ENCODE peak calls at places on chromosome 1, in nine cellular contexts. I is HepG2, K is HCT116, F is IMR-90, L is K562, T is gastrocnemius medialis, J is body of pancreas, R is upper lobe of left lung, Y is heart left ventricle. Q is an unnamed sample.
A peak's percentile ranks its signal among the peaks of the same experiment; 100 is the strongest.

GRCh38 chr1:179298952-179299351 is 5.4 kb downstream of the SOAT1 start:
- ATAC-seq in I (no peak), L (no peak), K (no peak), T (no peak), J (no peak), Y (no peak), F (no peak), R (no peak), Q (no peak)

GRCh38 chr1:20216574-20216973 is 30.3 kb upstream of the PLA2G2C start:
- ATAC-seq in F (peak; percentile 68), J (no peak), I (peak; percentile 81), T (no peak), R (no peak), K (peak; percentile 71), Y (no peak), L (peak; percentile 87), Q (no peak)

GRCh38 chr1:14980801-14981200 is 172.7 kb upstream of the TMEM51 start:
- ATAC-seq in J (peak; percentile 27), R (no peak), T (no peak), I (no peak), K (no peak), Y (no peak), F (peak; percentile 68), L (peak; percentile 57), Q (no peak)

GRCh38 chr1:41850029-41850428 is 68.7 kb downstream of the HIVEP3 start:
- ATAC-seq in K (peak; percentile 80), J (no peak), T (no peak), I (no peak), F (no peak), L (no peak), Y (no peak), R (no peak), Q (no peak)

GRCh38 chr1:58738873-58739272 is 39.0 kb upstream of the MYSM1 start:
- ATAC-seq in L (no peak), R (no peak), F (no peak), I (no peak), J (no peak), T (no peak), K (no peak), Y (no peak), Q (no peak)

GRCh38 chr1:31980835-31981782 is 32.6 kb upstream of the KHDRBS1 start:
- ATAC-seq in I (no peak), F (no peak), L (no peak), Y (no peak), J (no peak), R (no peak), T (no peak), K (no peak), Q (no peak)

GRCh38 chr1:228753933-228754332 is 18.7 kb downstream of the RHOU start:
- ATAC-seq in T (no peak), R (no peak), I (no peak), J (no peak), Y (no peak), K (no peak), F (no peak), L (no peak), Q (no peak)

GRCh38 chr1:234727018-234727757 is 117.2 kb upstream of the IRF2BP2 start:
- ATAC-seq in J (no peak), K (no peak), I (no peak), F (no peak), R (no peak), T (no peak), L (no peak), Y (no peak), Q (no peak)

GRCh38 chr1:10484519-10484918 is 9.8 kb downstream of the PEX14 start:
- ATAC-seq in R (peak; percentile 73), F (no peak), I (no peak), Y (no peak), K (no peak), J (no peak), L (no peak), T (no peak), Q (no peak)

GRCh38 chr1:86423473-86423872 is 498 bp upstream of the CLCA2 start:
- ATAC-seq in I (no peak), J (no peak), R (no peak), Y (no peak), L (no peak), K (no peak), T (no peak), F (peak; percentile 53), Q (no peak)

GRCh38 chr1:30411206-30411605 is 312.2 kb downstream of the MATN1 start:
- ATAC-seq in F (no peak), Y (no peak), I (no peak), T (no peak), R (no peak), L (no peak), J (no peak), K (no peak), Q (no peak)

GRCh38 chr1:30412241-30413110 is 310.9 kb downstream of the MATN1 start:
- ATAC-seq in F (no peak), L (no peak), K (peak; percentile 56), I (no peak), J (no peak), Y (no peak), T (peak; percentile 83), R (no peak), Q (peak; percentile 25)

GRCh38 chr1:30409476-30410152 is 313.8 kb downstream of the MATN1 start:
- ATAC-seq in K (no peak), I (no peak), J (no peak), Y (no peak), R (no peak), F (no peak), L (no peak), T (no peak), Q (no peak)

GRCh38 chr1:30407862-30408580 is 315.4 kb downstream of the MATN1 start:
- ATAC-seq in J (no peak), Y (no peak), T (no peak), F (no peak), K (no peak), R (no peak), L (no peak), I (no peak), Q (no peak)

DNA sequence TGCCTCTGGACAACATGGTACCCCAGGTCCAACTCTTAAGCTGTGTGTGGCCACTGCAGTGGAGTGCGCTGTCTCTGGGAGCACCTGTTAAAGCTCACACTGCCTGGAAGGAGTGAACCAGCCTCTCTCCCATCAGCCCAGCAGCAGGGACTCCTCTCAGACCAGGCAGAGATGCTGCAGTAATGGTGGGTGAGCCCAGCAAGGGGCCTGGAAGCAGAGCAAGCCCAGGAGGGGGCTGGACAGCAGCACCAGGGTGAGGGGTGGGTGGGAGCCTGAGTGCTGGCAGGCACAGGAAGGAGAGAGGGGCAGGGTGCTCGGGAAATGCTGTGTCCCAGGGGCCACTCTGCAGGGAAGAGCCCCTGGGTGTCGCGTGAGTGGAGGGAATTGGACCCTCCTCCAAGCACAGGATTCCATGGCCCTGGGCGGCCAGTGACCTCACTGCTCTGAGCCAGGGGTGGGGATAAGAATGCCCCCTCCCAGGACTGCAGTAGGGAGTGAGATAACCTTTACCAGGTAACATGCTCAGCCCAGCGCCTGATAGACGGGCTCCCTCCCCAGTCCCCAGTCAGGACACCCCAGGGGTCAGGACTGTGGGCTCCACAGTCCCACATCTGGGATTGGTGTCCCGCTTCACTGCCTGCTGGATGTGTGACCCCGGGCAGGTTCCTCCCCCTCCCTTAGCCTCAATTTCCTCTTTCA is 313.1 kb downstream of the MATN1 start:
- ATAC-seq in J (no peak), K (no peak), L (no peak), I (no peak), F (no peak), T (no peak), R (no peak), Y (no peak), Q (no peak)
- H3K4me1 ChIP-seq in J (no peaks in the 10 kb centered on the region), K (no peaks in the 10 kb centered on the region), L (no peaks in the 10 kb centered on the region), I (no peaks in the 10 kb centered on the region), F (no peaks in the 10 kb centered on the region), T (no peaks in the 10 kb centered on the region), R (no peaks in the 10 kb centered on the region), Y (no peaks in the 10 kb centered on the region), Q (no peaks in the 10 kb centered on the region)

DNA sequence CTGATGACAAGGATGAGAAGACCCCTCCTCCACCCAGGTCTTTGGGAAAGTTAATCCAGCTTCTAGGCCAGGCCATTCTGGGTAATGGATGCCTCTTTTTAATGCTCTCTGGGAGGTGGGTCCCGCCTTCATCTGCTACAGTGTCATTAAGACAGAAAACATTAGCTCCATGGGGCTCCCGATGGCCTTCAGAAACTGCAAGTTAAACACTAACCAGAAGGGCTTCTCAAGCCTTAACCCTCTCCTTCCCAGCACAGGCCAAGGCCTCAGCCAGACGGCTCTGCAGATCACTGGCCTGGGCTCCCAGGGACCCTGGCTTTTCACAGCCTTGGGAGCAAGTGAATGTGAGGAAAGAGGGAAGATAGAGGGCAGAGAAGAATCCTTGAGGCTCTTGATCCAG is 364.9 kb downstream of the MATN1 start:
- ATAC-seq in J (no peak), F (no peak), L (no peak), T (no peak), Y (no peak), I (no peak), K (no peak), R (no peak), Q (no peak)
- TF ChIP-seq POLR2A in J (no peak), F (no peak), L (no peak), T (no peak), Y (no peak), I (no peak), K (no peak), R (no peak), Q (no peak)

GRCh38 chr1:2415337-2415736 is 3.0 kb upstream of the PEX10 start:
- ATAC-seq in R (no peak), J (no peak), I (no peak), K (no peak), F (no peak), Y (no peak), T (no peak), L (no peak), Q (no peak)

GRCh38 chr1:2415801-2416208 is 3.4 kb upstream of the PEX10 start:
- ATAC-seq in Y (no peak), J (no peak), K (no peak), T (no peak), R (no peak), I (no peak), F (no peak), L (no peak), Q (no peak)

GRCh38 chr1:2413495-2414296 is 1.3 kb upstream of the PEX10 start:
- ATAC-seq in J (no peak), T (no peak), R (no peak), I (peak; percentile 67), Y (no peak), F (no peak), L (peak; percentile 2), K (peak; percentile 47), Q (no peak)

GRCh38 chr1:2412773-2413494 is 570 bp upstream of the PEX10 start:
- ATAC-seq in I (peak; percentile 66), J (peak; percentile 58), F (peak; percentile 59), R (no peak), T (peak; percentile 59), K (peak; percentile 33), L (peak; percentile 72), Y (no peak), Q (peak; percentile 77)

GRCh38 chr1:2414297-2414958 is 2.1 kb upstream of the PEX10 start:
- ATAC-seq in J (peak; percentile 21), T (no peak), F (peak; percentile 40), I (peak; percentile 44), K (peak; percentile 43), L (peak; percentile 59), R (no peak), Y (no peak), Q (no peak)
- H3K4me1 ChIP-seq in J (peaks cover 36% of the 10 kb centered on the region), T (peaks cover 24% of the 10 kb centered on the region), F (peaks cover 12% of the 10 kb centered on the region), I (peaks cover 34% of the 10 kb centered on the region), K (peaks cover 14% of the 10 kb centered on the region), L (peaks cover 85% of the 10 kb centered on the region), R (peaks cover 28% of the 10 kb centered on the region), Y (peaks cover 26% of the 10 kb centered on the region), Q (peaks cover 32% of the 10 kb centered on the region)

GRCh38 chr1:219771039-219771438 is 157.3 kb downstream of the SLC30A10 start:
- ATAC-seq in J (no peak), Y (no peak), F (peak; percentile 91), I (no peak), L (no peak), K (peak; percentile 88), R (no peak), T (no peak), Q (no peak)
- TF ChIP-seq POLR2A in J (no peak), Y (no peak), F (no peak), I (no peak), L (no peak), K (no peak), R (no peak), T (no peak), Q (no peak)